ENCODE peak calls at places on chromosome 21, in six cellular contexts. S is body of pancreas, U is prostate gland, R is IMR-90, I is A549, Z is GM12891. A is an unnamed sample.

GRCh38 chr21:44423941-44424607 is 31.2 kb upstream of the LRRC3 start:
- DNase-seq in S (no peak), U (no peak), R (no peak), I (no peak), Z (no peak), A (no peak)

GRCh38 chr21:44364151-44365053 is 11.0 kb downstream of the TRPM2 start:
- DNase-seq in S (no peak), U (no peak), R (no peak), I (no peak), Z (no peak), A (peak)

GRCh38 chr21:46161180-46161799 is 5.9 kb upstream of the FTCD start:
- DNase-seq in S (no peak), U (no peak), R (no peak), I (no peak), Z (no peak), A (peak)

GRCh38 chr21:28378026-28378425 is 614.7 kb downstream of the LTN1 start:
- DNase-seq in S (no peak), U (no peak), R (no peak), I (no peak), Z (no peak), A (no peak)

GRCh38 chr21:31553461-31553860 is 106.0 kb upstream of the SOD1 start:
- DNase-seq in S (no peak), U (no peak), R (no peak), I (no peak), Z (no peak), A (no peak)

GRCh38 chr21:45244799-45245340 is 42.8 kb downstream of the POFUT2 start:
- DNase-seq in S (no peak), U (no peak), R (no peak), I (no peak), Z (no peak), A (no peak)

GRCh38 chr21:43885721-43886120 is 20.7 kb downstream of the AGPAT3 start:
- DNase-seq in S (no peak), U (no peak), R (no peak), I (no peak), Z (no peak), A (no peak)

GRCh38 chr21:44286086-44286715 is 525 bp downstream of the AIRE start:
- DNase-seq in S (no peak), U (no peak), R (no peak), I (no peak), Z (no peak), A (no peak)

GRCh38 chr21:45012661-45013270 is 61.6 kb upstream of the ADARB1 start:
- DNase-seq in S (peak), U (no peak), R (no peak), I (peak), Z (no peak), A (peak)

GRCh38 chr21:44461438-44462089 is 6.3 kb downstream of the LRRC3 start:
- DNase-seq in S (no peak), U (no peak), R (no peak), I (no peak), Z (no peak), A (no peak)

GRCh38 chr21:30733026-30733425 is 14.0 kb downstream of the KRTAP21-2 start:
- DNase-seq in S (no peak), U (no peak), R (no peak), I (no peak), Z (no peak), A (no peak)

GRCh38 chr21:40146201-40146890 is 279.1 kb downstream of the PCP4 start:
- DNase-seq in S (no peak), U (no peak), R (no peak), I (no peak), Z (no peak), A (no peak)

GRCh38 chr21:16913010-16913409 is 599.8 kb upstream of the CXADR start:
- DNase-seq in S (no peak), U (no peak), R (no peak), I (peak), Z (no peak), A (no peak)

GRCh38 chr21:43815991-43816390 is 26.6 kb downstream of the RRP1 start:
- DNase-seq in S (no peak), U (no peak), R (no peak), I (no peak), Z (no peak), A (no peak)

GRCh38 chr21:46127239-46128105 is 27.9 kb downstream of the FTCD start:
- DNase-seq in S (peak), U (no peak), R (no peak), I (no peak), Z (no peak), A (peak)

GRCh38 chr21:44761747-44762208 is 39.8 kb downstream of the UBE2G2 start:
- DNase-seq in S (no peak), U (no peak), R (no peak), I (no peak), Z (no peak), A (no peak)

GRCh38 chr21:18725653-18726052 is 322.1 kb upstream of the TMPRSS15 start:
- DNase-seq in S (no peak), U (no peak), R (no peak), I (no peak), Z (no peak), A (no peak)

GRCh38 chr21:45523411-45524101 is 18.7 kb downstream of the SLC19A1 start:
- DNase-seq in S (peak), U (no peak), R (no peak), I (no peak), Z (no peak), A (no peak)

GRCh38 chr21:29342394-29342957 is 43.8 kb downstream of the BACH1 start:
- DNase-seq in S (peak), U (no peak), R (peak), I (peak), Z (no peak), A (peak)

GRCh38 chr21:29290245-29290644 is 8.5 kb upstream of the BACH1 start:
- DNase-seq in S (no peak), U (no peak), R (no peak), I (no peak), Z (no peak), A (no peak)

GRCh38 chr21:25862596-25862995 is 127.8 kb downstream of the GABPA start:
- DNase-seq in S (no peak), U (no peak), R (peak), I (peak), Z (no peak), A (no peak)

GRCh38 chr21:45266518-45267389 is 20.9 kb downstream of the POFUT2 start:
- DNase-seq in S (no peak), U (no peak), R (no peak), I (no peak), Z (no peak), A (no peak)

GRCh38 chr21:43622796-43623195 is 36.5 kb downstream of the HSF2BP start:
- DNase-seq in S (no peak), U (no peak), R (no peak), I (no peak), Z (no peak), A (no peak)

GRCh38 chr21:38295997-38296764 is 39.4 kb downstream of the KCNJ15 start:
- DNase-seq in S (no peak), U (no peak), R (peak), I (no peak), Z (no peak), A (no peak)
- TF ChIP-seq POLR2A in S (no peak), U (no peak), R (no peak), I (no peak), Z (no peak), A (no peak)

GRCh38 chr21:36388076-36388475 is 2.9 kb downstream of the CHAF1B start:
- DNase-seq in S (no peak), U (no peak), R (no peak), I (no peak), Z (no peak), A (no peak)

GRCh38 chr21:36384885-36385232 is 333 bp upstream of the CHAF1B start:
- DNase-seq in S (no peak), U (no peak), R (no peak), I (no peak), Z (no peak), A (no peak)

GRCh38 chr21:36385909-36386642 is 884 bp downstream of the CHAF1B start:
- DNase-seq in S (no peak), U (no peak), R (peak), I (no peak), Z (no peak), A (no peak)

GRCh38 chr21:36381841-36382589 is 3.2 kb upstream of the CHAF1B start:
- DNase-seq in S (no peak), U (no peak), R (peak), I (no peak), Z (no peak), A (no peak)

GRCh38 chr21:36385233-36385908 is at the start of gene CHAF1B:
- DNase-seq in S (peak), U (peak), R (peak), I (peak), Z (peak), A (peak)
- TF ChIP-seq POLR2A in S (peak), U (peak), R (peak), I (peak), Z (peak), A (peak)

GRCh38 chr21:38796426-38796825 is 9.3 kb upstream of the ETS2 start:
- DNase-seq in S (no peak), U (no peak), R (peak), I (no peak), Z (no peak), A (no peak)

GRCh38 chr21:38795475-38795874 is 10.3 kb upstream of the ETS2 start:
- DNase-seq in S (no peak), U (no peak), R (no peak), I (no peak), Z (no peak), A (no peak)

GRCh38 chr21:38798481-38798882 is 7.2 kb upstream of the ETS2 start:
- DNase-seq in S (peak), U (no peak), R (no peak), I (peak), Z (no peak), A (no peak)

GRCh38 chr21:38798081-38798480 is 7.6 kb upstream of the ETS2 start:
- DNase-seq in S (no peak), U (no peak), R (no peak), I (no peak), Z (no peak), A (no peak)

GRCh38 chr21:38797470-38797869 is 8.3 kb upstream of the ETS2 start:
- DNase-seq in S (no peak), U (no peak), R (no peak), I (peak), Z (no peak), A (no peak)
- TF ChIP-seq POLR2A in S (no peak), U (no peak), R (no peak), I (no peak), Z (no peak), A (no peak)

GRCh38 chr21:33291686-33292085 is 25.5 kb downstream of the IL10RB start:
- DNase-seq in S (no peak), U (no peak), R (no peak), I (no peak), Z (no peak), A (no peak)
- TF ChIP-seq POLR2A in S (no peak), U (no peak), R (no peak), I (no peak), Z (no peak), A (no peak)

GRCh38 chr21:41678944-41679343 is 87.9 kb downstream of the RIPK4 start:
- DNase-seq in S (peak), U (peak), R (peak), I (peak), Z (no peak), A (peak)
- TF ChIP-seq POLR2A in S (peak), U (peak), R (no peak), I (peak), Z (no peak), A (no peak)

A was measured in uterus.